ENCODE peak calls at places on chromosomes 16 and 17, in four cellular contexts. One of them, this sample, is unnamed.

GRCh38 chr16:35733278-35733965 is 2274.0 kb downstream of the TP53TG3F start:
- DNase-seq in K562: no peak
- DNase-seq in HCT116: no peak
- DNase-seq in H1: no peak
- DNase-seq in this sample: no peak

GRCh38 chr16:73068546-73069401 is 20.8 kb upstream of the ZFHX3 start:
- DNase-seq in K562: no peak
- DNase-seq in HCT116: no peak
- DNase-seq in H1: no peak
- DNase-seq in this sample: no peak

GRCh38 chr17:83179378-83179777 is 100.0 kb downstream of the METRNL start:
- DNase-seq in K562: no peak
- DNase-seq in HCT116: no peak
- DNase-seq in H1: no peak
- DNase-seq in this sample: no peak

GRCh38 chr17:53191878-53192277 is 630.8 kb upstream of the KIF2B start:
- DNase-seq in K562: no peak
- DNase-seq in HCT116: no peak
- DNase-seq in H1: no peak
- DNase-seq in this sample: no peak

GRCh38 chr16:72837846-72838661 is 209.9 kb downstream of the ZFHX3 start:
- DNase-seq in K562: no peak
- DNase-seq in HCT116: no peak
- DNase-seq in H1: no peak
- DNase-seq in this sample: no peak

GRCh38 chr17:61460796-61461585 is 8.8 kb downstream of the TBX4 start:
- DNase-seq in K562: no peak
- DNase-seq in HCT116: no peak
- DNase-seq in H1: peak; percentile 33
- DNase-seq in this sample: no peak

GRCh38 chr17:59435238-59435637 is 103.8 kb downstream of the YPEL2 start:
- DNase-seq in K562: no peak
- DNase-seq in HCT116: no peak
- DNase-seq in H1: no peak
- DNase-seq in this sample: no peak

GRCh38 chr17:81184596-81184995 is 18.6 kb upstream of the AATK start:
- DNase-seq in K562: no peak
- DNase-seq in HCT116: no peak
- DNase-seq in H1: no peak
- DNase-seq in this sample: no peak

GRCh38 chr17:1002412-1002753 is 5.5 kb downstream of the TIMM22 start:
- DNase-seq in K562: no peak
- DNase-seq in HCT116: no peak
- DNase-seq in H1: no peak
- DNase-seq in this sample: peak; percentile 30

GRCh38 chr16:88478115-88478514 is 25.0 kb downstream of the ZFPM1 start:
- DNase-seq in K562: no peak
- DNase-seq in HCT116: no peak
- DNase-seq in H1: no peak
- DNase-seq in this sample: no peak

GRCh38 chr17:16374129-16374528 is 6.8 kb upstream of the UBB start:
- DNase-seq in K562: no peak
- DNase-seq in HCT116: no peak
- DNase-seq in H1: no peak
- DNase-seq in this sample: no peak

GRCh38 chr17:80704894-80705293 is 160.3 kb downstream of the RPTOR start:
- DNase-seq in K562: no peak
- DNase-seq in HCT116: no peak
- DNase-seq in H1: no peak
- DNase-seq in this sample: no peak

GRCh38 chr17:34357398-34357797 is 1.1 kb downstream of the CCL13 start:
- DNase-seq in K562: no peak
- DNase-seq in HCT116: no peak
- DNase-seq in H1: no peak
- DNase-seq in this sample: peak; percentile 43

GRCh38 chr17:54754560-54754959 is 146.1 kb upstream of the TOM1L1 start:
- DNase-seq in K562: peak; percentile 43
- DNase-seq in HCT116: peak; percentile 6
- DNase-seq in H1: peak; percentile 80
- DNase-seq in this sample: no peak

GRCh38 chr17:16439867-16440351 is 24.5 kb downstream of the TRPV2 start:
- DNase-seq in K562: no peak
- DNase-seq in HCT116: no peak
- DNase-seq in H1: no peak
- DNase-seq in this sample: no peak

GRCh38 chr17:491086-492014 is 138.7 kb upstream of the RPH3AL start:
- DNase-seq in K562: peak; percentile 72
- DNase-seq in HCT116: no peak
- DNase-seq in H1: peak; percentile 77
- DNase-seq in this sample: no peak

GRCh38 chr17:58184308-58184985 is 8.1 kb upstream of the EPX start:
- DNase-seq in K562: peak; percentile 57
- DNase-seq in HCT116: peak; percentile 55
- DNase-seq in H1: no peak
- DNase-seq in this sample: peak; percentile 8

DNA sequence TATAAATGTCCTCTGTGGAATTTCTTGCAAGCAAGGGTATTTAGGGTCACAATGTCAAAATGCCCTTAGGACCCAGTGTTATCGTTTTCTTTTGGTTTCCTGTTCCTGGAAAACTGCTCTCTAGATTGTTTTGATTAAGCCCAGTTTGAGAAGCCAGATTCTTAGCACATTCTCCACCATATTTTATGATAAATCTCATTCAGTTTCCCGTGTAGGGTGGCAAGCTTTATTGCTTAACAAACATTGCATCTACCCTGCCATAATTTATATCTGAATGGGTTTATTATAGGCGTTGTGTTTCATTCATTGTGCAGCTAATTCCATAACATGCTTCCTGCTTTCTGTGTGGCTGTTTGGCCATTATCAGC is 389.1 kb upstream of the DYNLRB2 start:
- DNase-seq in K562: no peak
- DNase-seq in HCT116: no peak
- DNase-seq in H1: no peak
- DNase-seq in this sample: no peak
- TF ChIP-seq JUND in K562: no peak
- TF ChIP-seq JUND in HCT116: no peak
- TF ChIP-seq JUND in H1: no peak
- TF ChIP-seq JUND in this sample: no peak

GRCh38 chr16:85902366-85903155 is 3.6 kb downstream of the IRF8 start:
- DNase-seq in K562: no peak
- DNase-seq in HCT116: no peak
- DNase-seq in H1: no peak
- DNase-seq in this sample: no peak
- TF ChIP-seq JUND in K562: no peak
- TF ChIP-seq JUND in HCT116: no peak
- TF ChIP-seq JUND in H1: no peak
- TF ChIP-seq JUND in this sample: no peak

DNA sequence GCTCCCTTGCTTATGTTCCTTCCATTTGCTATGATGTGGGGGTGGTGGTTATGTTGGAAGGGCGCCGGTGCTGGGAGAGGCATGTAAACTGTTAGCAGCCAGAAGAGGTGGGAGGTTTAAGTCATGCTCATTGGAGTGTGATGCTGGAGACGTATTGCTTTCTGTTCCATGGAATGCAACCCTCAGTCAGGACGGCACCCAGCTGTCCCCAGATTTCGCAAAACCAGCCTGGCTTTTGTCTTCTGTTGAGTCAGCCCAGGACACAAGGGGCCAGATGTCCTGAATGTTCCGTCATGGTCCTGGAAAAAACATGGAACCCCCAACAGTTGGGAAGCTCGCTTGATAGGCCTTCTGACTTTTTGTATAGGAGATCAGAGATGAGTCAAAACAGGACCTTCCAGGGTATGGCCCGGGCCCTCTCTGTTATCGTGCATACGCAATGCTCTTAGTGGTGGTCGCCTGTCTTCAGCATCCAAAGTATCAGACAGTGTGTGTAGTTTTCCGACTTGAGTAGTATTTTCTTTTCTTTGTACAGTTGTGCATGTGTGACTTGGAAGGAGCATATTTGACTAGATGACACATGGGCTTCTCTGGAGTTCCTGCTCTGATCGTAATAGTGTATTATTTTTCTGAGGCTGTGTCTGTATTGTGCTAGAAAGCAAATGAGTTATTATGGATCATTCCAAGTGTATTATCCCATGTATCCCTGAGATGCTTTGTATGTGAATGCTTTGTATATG is 201.9 kb downstream of the SNX29 start:
- DNase-seq in K562: no peak
- DNase-seq in HCT116: no peak
- DNase-seq in H1: no peak
- DNase-seq in this sample: no peak
- TF ChIP-seq JUND in K562: no peak
- TF ChIP-seq JUND in HCT116: no peak
- TF ChIP-seq JUND in H1: no peak
- TF ChIP-seq JUND in this sample: no peak

DNA sequence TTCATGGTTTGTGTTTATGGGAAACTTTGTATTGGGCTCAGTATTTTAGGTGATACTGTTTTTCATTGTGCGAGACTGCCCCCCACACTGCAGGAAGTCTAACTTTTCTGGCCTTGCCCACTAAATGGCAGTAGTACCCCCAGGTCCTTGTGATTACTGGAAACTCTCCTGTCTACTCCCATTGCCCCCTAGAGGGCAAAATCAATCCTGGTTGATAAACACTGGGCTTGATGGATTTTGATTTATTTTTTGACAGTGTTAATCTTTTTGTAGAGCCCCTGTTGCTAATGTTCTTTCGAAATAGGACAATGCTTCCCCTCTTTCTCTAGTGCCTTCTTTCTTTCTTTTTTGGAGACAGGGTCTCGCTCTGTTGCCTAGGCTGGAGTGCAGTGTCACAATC is 15.5 kb downstream of the METTL9 start:
- DNase-seq in K562: no peak
- DNase-seq in HCT116: no peak
- DNase-seq in H1: no peak
- DNase-seq in this sample: no peak
- TF ChIP-seq JUND in K562: no peak
- TF ChIP-seq JUND in HCT116: no peak
- TF ChIP-seq JUND in H1: no peak
- TF ChIP-seq JUND in this sample: no peak

GRCh38 chr16:89545831-89546574 is 14.5 kb upstream of the RPL13 start:
- DNase-seq in K562: no peak
- DNase-seq in HCT116: no peak
- DNase-seq in H1: no peak
- DNase-seq in this sample: no peak
- TF ChIP-seq JUND in K562: no peak
- TF ChIP-seq JUND in HCT116: no peak
- TF ChIP-seq JUND in H1: no peak
- TF ChIP-seq JUND in this sample: no peak

GRCh38 chr17:37741334-37742113 is 3.3 kb downstream of the HNF1B start:
- DNase-seq in K562: no peak
- DNase-seq in HCT116: no peak
- DNase-seq in H1: no peak
- DNase-seq in this sample: no peak
- TF ChIP-seq JUND in K562: no peak
- TF ChIP-seq JUND in HCT116: no peak
- TF ChIP-seq JUND in H1: no peak
- TF ChIP-seq JUND in this sample: no peak